ENCODE peak calls at places on chromosomes 12 and 14, in four cellular contexts. R is tibial artery; B is aorta; K is effector memory CD4-positive, alpha-beta T cell. Z is an unnamed sample. For H3K4me1, the result is how much of the 10 kb centered on the place peaks cover.

GRCh38 chr12:124640096-124640495 is 72.7 kb upstream of the NCOR2 start:
- DNase-seq in B (no peak), K (no peak), R (no peak), Z (no peak)

GRCh38 chr12:123983822-123984485 is 10.9 kb downstream of the ZNF664 start:
- DNase-seq in R (peak), K (peak), B (no peak), Z (peak)

GRCh38 chr12:11729008-11729407 is 79.5 kb downstream of the ETV6 start:
- DNase-seq in R (no peak), B (no peak), K (no peak), Z (peak)

GRCh38 chr14:50335989-50336391 is 23.9 kb downstream of the DMAC2L start:
- DNase-seq in B (no peak), K (no peak), R (no peak), Z (no peak)

GRCh38 chr14:27391331-27391730 is 793.5 kb upstream of the NOVA1 start:
- DNase-seq in K (no peak), R (no peak), B (no peak), Z (no peak)

GRCh38 chr12:12788675-12789368 is 3.4 kb downstream of the APOLD1 start:
- DNase-seq in B (peak), R (peak), K (peak), Z (peak)

GRCh38 chr14:59330455-59330854 is 134.7 kb downstream of the GPR135 start:
- DNase-seq in K (no peak), B (no peak), R (no peak), Z (no peak)

GRCh38 chr14:103932791-103933490 is 4.7 kb downstream of the TDRD9 start:
- DNase-seq in B (no peak), K (no peak), R (no peak), Z (no peak)

GRCh38 chr12:119178544-119179334 is at the start of gene HSPB8:
- DNase-seq in R (peak), K (no peak), B (peak), Z (peak)

GRCh38 chr14:74838141-74838540 is 37.8 kb downstream of the PROX2 start:
- DNase-seq in K (no peak), B (no peak), R (no peak), Z (no peak)

GRCh38 chr12:115979851-115980250 is 297.6 kb downstream of the MED13L start:
- DNase-seq in K (no peak), B (no peak), R (no peak), Z (no peak)

GRCh38 chr14:103207404-103208072 is 84.3 kb downstream of the TNFAIP2 start:
- DNase-seq in R (no peak), B (peak), K (no peak), Z (peak)

GRCh38 chr14:37466623-37467088 is 128.4 kb downstream of the FOXA1 start:
- DNase-seq in K (no peak), B (no peak), R (no peak), Z (no peak)

GRCh38 chr12:57998251-57998650 is 56.9 kb downstream of the ATP23 start:
- DNase-seq in K (no peak), B (no peak), R (no peak), Z (no peak)

GRCh38 chr14:68137704-68138619 is 318.4 kb downstream of the RAD51B start:
- DNase-seq in K (no peak), B (peak), R (peak), Z (peak)

GRCh38 chr14:79557309-79557708 is 654.0 kb downstream of the DIO2 start:
- DNase-seq in K (no peak), B (no peak), R (no peak), Z (no peak)

GRCh38 chr12:87930652-87931051 is 98.5 kb downstream of the C12orf50 start:
- DNase-seq in B (no peak), R (no peak), K (no peak), Z (no peak)

GRCh38 chr14:32933623-32933942 is 5.1 kb upstream of the NPAS3 start:
- DNase-seq in R (no peak), K (no peak), B (no peak), Z (no peak)

GRCh38 chr12:129423041-129423580 is 480.7 kb downstream of the TMEM132D start:
- DNase-seq in R (no peak), B (no peak), K (no peak), Z (no peak)

GRCh38 chr14:91862417-91862816 is 4.9 kb downstream of the TC2N start:
- DNase-seq in K (no peak), R (no peak), B (no peak), Z (no peak)

GRCh38 chr12:40646891-40647290 is 45.3 kb upstream of the CNTN1 start:
- DNase-seq in K (no peak), B (no peak), R (no peak), Z (no peak)

GRCh38 chr12:66916189-66916588 is 237.3 kb upstream of the GRIP1 start:
- DNase-seq in K (no peak), R (no peak), B (no peak), Z (no peak)
- H3K27ac ChIP-seq in K (no peak), R (no peak), B (no peak), Z (no peak)

GRCh38 chr12:106072751-106073150 is 66.0 kb downstream of the NUAK1 start:
- DNase-seq in B (no peak), K (no peak), R (no peak), Z (no peak)

GRCh38 chr12:106071686-106072085 is 67.1 kb downstream of the NUAK1 start:
- DNase-seq in R (no peak), B (no peak), K (no peak), Z (no peak)

GRCh38 chr12:106074706-106075392 is 63.9 kb downstream of the NUAK1 start:
- DNase-seq in K (no peak), R (no peak), B (peak), Z (no peak)

GRCh38 chr12:106074361-106074705 is 64.4 kb downstream of the NUAK1 start:
- DNase-seq in R (no peak), B (no peak), K (no peak), Z (no peak)

DNA sequence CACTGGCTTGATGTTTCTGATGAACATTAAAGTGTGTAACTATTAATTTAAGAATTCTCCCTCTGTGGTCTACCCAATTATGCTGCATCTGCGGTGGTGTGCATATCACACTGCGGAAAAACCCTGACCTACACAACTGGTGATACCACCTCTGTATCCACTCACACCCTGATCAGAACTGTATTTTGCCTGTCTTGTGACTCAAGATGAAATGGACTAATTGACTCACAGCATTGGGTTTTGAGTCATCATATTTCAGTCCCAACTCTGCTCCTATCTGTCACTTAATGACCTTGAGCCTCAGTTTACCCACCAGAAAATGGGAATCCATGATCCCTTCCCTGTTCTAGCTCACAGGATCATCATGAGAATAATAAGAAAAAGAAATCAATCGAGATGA is 65.6 kb downstream of the NUAK1 start:
- DNase-seq in R (no peak), B (no peak), K (no peak), Z (no peak)
- H3K4me1 ChIP-seq in R (under half), B (under half), K (under half), Z (under half)

GRCh38 chr14:55898938-55899337 is 219.3 kb upstream of the PELI2 start:
- DNase-seq in B (no peak), K (no peak), R (no peak), Z (no peak)
- H3K27ac ChIP-seq in B (no peak), K (no peak), R (no peak), Z (no peak)

GRCh38 chr14:94561656-94562010 is 391 bp downstream of the SERPINA4 start:
- DNase-seq in R (no peak), K (no peak), B (no peak), Z (peak)
- H3K4me1 ChIP-seq in R (under half), K (under half), B (under half), Z (half or more)

GRCh38 chr12:48811454-48812090 is 6.7 kb upstream of the CACNB3 start:
- DNase-seq in B (no peak), K (no peak), R (no peak), Z (no peak)
- H3K27ac ChIP-seq in B (no peak), K (no peak), R (no peak), Z (no peak)